ENCODE peak calls at places on chromosomes 3 and 15, in five cellular contexts. D is CD8-positive, alpha-beta T cell; Z is BE2C; U is heart left ventricle; X is adrenal gland. O is an unnamed sample. For H3K27me3, the result is how much of the 10 kb centered on the place peaks cover.

GRCh38 chr3:70806556-70806955 is 494.1 kb upstream of the MDFIC2 start:
- DNase-seq in Z (no peak), D (no peak), X (no peak), U (no peak), O (no peak)

GRCh38 chr15:40421246-40422157 is 15.9 kb downstream of the IVD start:
- DNase-seq in Z (peak), X (peak), U (peak), D (peak), O (peak)

GRCh38 chr15:26864664-26865191 is 2.1 kb upstream of the GABRA5 start:
- DNase-seq in D (no peak), X (peak), Z (peak), U (no peak), O (no peak)

GRCh38 chr3:96466441-96466840 is 348.0 kb upstream of the EPHA6 start:
- DNase-seq in X (no peak), D (no peak), Z (no peak), U (no peak), O (no peak)

GRCh38 chr3:52171577-52172261 is 17.5 kb upstream of the POC1A start:
- DNase-seq in X (no peak), Z (no peak), U (no peak), D (no peak), O (no peak)

GRCh38 chr3:71264840-71265239 is 318.7 kb downstream of the FOXP1 start:
- DNase-seq in D (no peak), U (no peak), X (no peak), Z (no peak), O (no peak)

GRCh38 chr3:30871720-30872119 is 22.7 kb downstream of the GADL1 start:
- DNase-seq in Z (no peak), U (no peak), D (no peak), X (no peak), O (no peak)

GRCh38 chr3:188656196-188656982 is 502.4 kb downstream of the LPP start:
- DNase-seq in Z (no peak), U (no peak), X (no peak), D (no peak), O (no peak)

GRCh38 chr3:67804089-67804488 is 149.7 kb upstream of the SUCLG2 start:
- DNase-seq in D (no peak), U (no peak), X (no peak), Z (no peak), O (no peak)

GRCh38 chr3:81572201-81572756 is 189.2 kb downstream of the GBE1 start:
- DNase-seq in D (no peak), U (no peak), X (no peak), Z (no peak), O (no peak)

GRCh38 chr3:26264708-26265107 is 357.9 kb upstream of the LRRC3B start:
- DNase-seq in U (no peak), D (no peak), Z (no peak), X (no peak), O (no peak)

GRCh38 chr3:150737874-150738679 is 24.9 kb downstream of the SIAH2 start:
- DNase-seq in X (peak), U (no peak), D (no peak), Z (no peak), O (no peak)

GRCh38 chr3:132222868-132223538 is 94.2 kb upstream of the ACP3 start:
- DNase-seq in D (no peak), X (peak), Z (peak), U (no peak), O (peak)

GRCh38 chr3:186985713-186986364 is 55.5 kb downstream of the ST6GAL1 start:
- DNase-seq in D (no peak), X (no peak), Z (peak), U (no peak), O (no peak)

GRCh38 chr3:176919836-176920760 is 277.2 kb downstream of the TBL1XR1 start:
- DNase-seq in U (no peak), Z (no peak), X (no peak), D (no peak), O (no peak)

GRCh38 chr15:39250460-39251186 is 330.3 kb upstream of the THBS1 start:
- DNase-seq in Z (no peak), X (no peak), D (no peak), U (no peak), O (no peak)

GRCh38 chr15:77034620-77035467 is 36.1 kb downstream of the TSPAN3 start:
- DNase-seq in Z (peak), X (peak), U (peak), D (peak), O (peak)

GRCh38 chr3:167740961-167741587 is 5.6 kb downstream of the SERPINI1 start:
- DNase-seq in D (peak), U (no peak), X (no peak), Z (peak), O (no peak)

GRCh38 chr15:46266691-46267090 is 631.9 kb downstream of the SQOR start:
- DNase-seq in Z (no peak), U (no peak), D (no peak), X (no peak), O (no peak)

GRCh38 chr15:63350178-63350621 is 31.4 kb downstream of the CA12 start:
- DNase-seq in U (peak), X (no peak), Z (no peak), D (no peak), O (no peak)

GRCh38 chr3:186209810-186210752 is 101.2 kb upstream of the ETV5 start:
- DNase-seq in X (peak), D (no peak), U (peak), Z (peak), O (peak)

GRCh38 chr3:50658831-50659230 is 15.9 kb upstream of the DOCK3 start:
- DNase-seq in Z (no peak), X (no peak), D (no peak), U (no peak), O (no peak)

GRCh38 chr3:23324745-23325144 is 121.6 kb downstream of the UBE2E2 start:
- DNase-seq in Z (no peak), X (no peak), D (no peak), U (no peak), O (no peak)

GRCh38 chr15:55434989-55435825 is 26.9 kb downstream of the PIERCE2 start:
- DNase-seq in X (no peak), U (no peak), D (no peak), Z (no peak), O (no peak)

GRCh38 chr3:137024348-137024747 is 66.6 kb downstream of the IL20RB start:
- DNase-seq in X (no peak), U (no peak), Z (no peak), D (no peak), O (no peak)

GRCh38 chr15:93378547-93378946 is 289.5 kb upstream of the RGMA start:
- DNase-seq in Z (no peak), D (no peak), U (no peak), X (no peak), O (no peak)

GRCh38 chr3:66099541-66100065 is 60.9 kb upstream of the MAGI1 start:
- DNase-seq in U (no peak), Z (no peak), X (no peak), D (no peak), O (no peak)

GRCh38 chr3:10763248-10763620 is 52.8 kb upstream of the SLC6A11 start:
- DNase-seq in Z (no peak), U (no peak), X (no peak), D (no peak), O (no peak)

GRCh38 chr3:66991478-66991877 is 6.6 kb upstream of the KBTBD8 start:
- DNase-seq in U (no peak), Z (no peak), X (no peak), D (no peak), O (no peak)

GRCh38 chr15:78054518-78054917 is 23.0 kb downstream of the TBC1D2B start:
- DNase-seq in X (no peak), D (no peak), U (no peak), Z (no peak), O (no peak)

GRCh38 chr3:119702530-119703527 is at the start of gene CFAP91:
- DNase-seq in Z (peak), X (peak), U (peak), D (peak), O (peak)

GRCh38 chr3:18812316-18812715 is 336.0 kb upstream of the KCNH8 start:
- DNase-seq in X (no peak), Z (no peak), D (no peak), U (no peak), O (no peak)

GRCh38 chr3:184168363-184169120 is 6.1 kb upstream of the AP2M1 start:
- DNase-seq in D (no peak), Z (no peak), U (no peak), X (no peak), O (no peak)

GRCh38 chr3:125437631-125438435 is 62.7 kb upstream of the ZNF148 start:
- DNase-seq in U (peak), Z (peak), D (peak), X (peak), O (no peak)

GRCh38 chr3:148789156-148789555 is 38.5 kb upstream of the CPB1 start:
- DNase-seq in X (no peak), D (no peak), U (no peak), Z (no peak), O (no peak)

DNA sequence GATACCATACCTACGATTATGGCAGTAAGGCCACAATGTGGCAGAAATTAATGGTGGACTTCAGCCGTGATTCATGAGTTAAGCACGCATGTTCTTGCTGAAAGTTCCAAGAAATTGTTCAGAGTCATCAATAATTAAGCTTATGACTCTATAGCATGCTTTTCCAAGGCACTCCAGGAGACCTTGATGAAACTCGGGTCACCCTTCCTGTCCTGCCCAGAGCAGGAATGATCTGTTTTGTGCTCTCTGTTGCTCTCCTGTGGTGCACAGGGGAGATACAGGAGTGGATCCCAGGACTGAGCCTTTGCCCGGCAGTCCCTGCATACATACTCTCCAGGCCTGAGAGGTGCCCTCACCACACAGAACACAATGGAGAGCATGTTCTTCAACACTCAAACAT is 141.6 kb upstream of the SLC2A2 start:
- DNase-seq in X (peak), U (no peak), D (no peak), Z (peak), O (no peak)
- TF ChIP-seq CTCF in X (peak), U (no peak), D (no peak), Z (peak), O (no peak)

GRCh38 chr3:27714692-27715453 is 7.2 kb downstream of the EOMES start:
- DNase-seq in D (peak), X (no peak), Z (no peak), U (no peak), O (peak)
- H3K27me3 ChIP-seq in D (under half), X (under half), Z (half or more), U (half or more), O (half or more)

GRCh38 chr3:7075901-7076300 is 215.0 kb downstream of the GRM7 start:
- DNase-seq in U (no peak), Z (no peak), X (no peak), D (no peak), O (no peak)
- TF ChIP-seq CTCF in U (no peak), Z (peak), X (no peak), D (no peak), O (no peak)

DNA sequence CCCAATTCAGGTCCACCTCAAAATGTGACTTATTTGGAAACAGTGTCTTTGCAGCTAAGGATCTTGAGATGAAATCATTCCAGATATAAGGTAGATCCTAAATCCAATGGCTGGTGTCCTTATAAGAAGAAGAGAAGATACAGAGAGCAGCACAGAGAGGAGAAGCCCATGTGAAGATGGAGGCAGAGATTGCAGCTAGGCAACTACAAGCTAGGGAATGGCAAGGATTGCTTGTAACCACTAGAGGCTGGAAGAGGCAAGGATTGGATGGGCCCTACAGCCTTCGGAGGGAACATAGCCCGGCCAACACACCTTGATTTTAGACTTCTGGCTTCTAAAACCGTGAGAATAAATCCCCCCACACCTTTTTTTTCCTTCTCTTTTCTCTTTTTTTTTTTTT is 38.5 kb downstream of the SYN2 start:
- DNase-seq in U (no peak), D (no peak), X (no peak), Z (no peak), O (no peak)
- H3K27me3 ChIP-seq in U (under half), D (under half), X (under half), Z (under half), O (under half)

GRCh38 chr3:108289159-108289558 is 7.2 kb upstream of the HHLA2 start:
- DNase-seq in D (no peak), U (no peak), Z (no peak), X (no peak), O (no peak)
- TF ChIP-seq CTCF in D (no peak), U (no peak), Z (no peak), X (no peak), O (no peak)

DNA sequence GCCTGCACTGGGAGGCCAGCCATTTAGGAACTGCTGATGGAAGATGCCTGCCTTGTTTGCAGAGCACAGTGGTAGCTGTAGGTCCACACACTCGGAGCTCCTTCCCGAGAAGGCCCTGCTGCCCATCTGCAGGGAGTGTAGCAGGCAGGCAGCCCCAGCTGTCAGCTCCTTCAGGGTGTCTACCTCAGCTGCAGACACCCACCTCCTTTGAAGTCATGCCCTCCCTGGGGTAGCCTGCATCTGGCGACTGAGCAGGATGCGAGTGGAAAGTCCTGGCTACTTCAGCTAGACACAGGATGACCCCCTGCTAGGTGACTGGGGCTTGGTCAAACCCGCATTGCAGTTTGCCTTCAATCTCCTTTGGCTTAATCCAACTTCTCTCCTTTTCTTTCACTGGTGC is 93.2 kb upstream of the TLE3 start:
- DNase-seq in X (no peak), D (no peak), Z (no peak), U (no peak), O (no peak)
- H3K27me3 ChIP-seq in X (under half), D (under half), Z (under half), U (under half), O (under half)